ENCODE peak calls at places on chromosomes 4 and X, in four cellular contexts. One of them, this sample, is unnamed.

GRCh38 chr4:47505666-47506065 is 20.6 kb downstream of the ATP10D start:
- DNase-seq in SK-N-SH: no peak
- DNase-seq in PC-3: no peak
- DNase-seq in GM23338: no peak
- DNase-seq in this sample: no peak

GRCh38 chr4:89069481-89069880 is 12.5 kb upstream of the FAM13A start:
- DNase-seq in SK-N-SH: no peak
- DNase-seq in PC-3: no peak
- DNase-seq in GM23338: no peak
- DNase-seq in this sample: no peak

GRCh38 chr4:152304220-152304619 is 231.7 kb downstream of the FBXW7 start:
- DNase-seq in GM23338: no peak
- DNase-seq in PC-3: peak
- DNase-seq in SK-N-SH: no peak
- DNase-seq in this sample: no peak

GRCh38 chr4:41587286-41587685 is 49.3 kb downstream of the LIMCH1 start:
- DNase-seq in SK-N-SH: no peak
- DNase-seq in GM23338: no peak
- DNase-seq in PC-3: no peak
- DNase-seq in this sample: no peak

GRCh38 chr4:15778191-15778741 is at the start of gene CD38:
- DNase-seq in SK-N-SH: peak
- DNase-seq in PC-3: no peak
- DNase-seq in GM23338: peak
- DNase-seq in this sample: peak

GRCh38 chrX:102517331-102517730 is 792 bp upstream of the TMSB15A start:
- DNase-seq in GM23338: peak
- DNase-seq in PC-3: peak
- DNase-seq in SK-N-SH: peak
- DNase-seq in this sample: no peak

GRCh38 chr4:83626245-83626843 is 90.4 kb downstream of the GPAT3 start:
- DNase-seq in SK-N-SH: no peak
- DNase-seq in GM23338: no peak
- DNase-seq in PC-3: no peak
- DNase-seq in this sample: no peak

GRCh38 chr4:168942985-168943384 is 67.1 kb downstream of the CBR4 start:
- DNase-seq in PC-3: peak
- DNase-seq in SK-N-SH: no peak
- DNase-seq in GM23338: peak
- DNase-seq in this sample: no peak

GRCh38 chr4:104901438-104901837 is 245.2 kb upstream of the TET2 start:
- DNase-seq in PC-3: no peak
- DNase-seq in SK-N-SH: no peak
- DNase-seq in GM23338: peak
- DNase-seq in this sample: no peak

GRCh38 chr4:99144070-99144469 is at the start of gene ADH4:
- DNase-seq in SK-N-SH: no peak
- DNase-seq in GM23338: no peak
- DNase-seq in PC-3: peak
- DNase-seq in this sample: no peak

GRCh38 chr4:174157106-174157607 is 126.3 kb downstream of the FBXO8 start:
- DNase-seq in GM23338: no peak
- DNase-seq in PC-3: no peak
- DNase-seq in SK-N-SH: no peak
- DNase-seq in this sample: no peak

GRCh38 chrX:45274576-45274975 is 73.9 kb upstream of the DIPK2B start:
- DNase-seq in GM23338: no peak
- DNase-seq in PC-3: peak
- DNase-seq in SK-N-SH: no peak
- DNase-seq in this sample: no peak

GRCh38 chr4:90328558-90328957 is 201.4 kb downstream of the CCSER1 start:
- DNase-seq in SK-N-SH: peak
- DNase-seq in GM23338: peak
- DNase-seq in PC-3: peak
- DNase-seq in this sample: no peak

GRCh38 chr4:141283563-141283962 is 62.9 kb downstream of the ZNF330 start:
- DNase-seq in SK-N-SH: no peak
- DNase-seq in PC-3: no peak
- DNase-seq in GM23338: no peak
- DNase-seq in this sample: no peak

GRCh38 chrX:45774961-45775360 is 574.3 kb upstream of the DIPK2B start:
- DNase-seq in GM23338: no peak
- DNase-seq in PC-3: peak
- DNase-seq in SK-N-SH: no peak
- DNase-seq in this sample: no peak

GRCh38 chr4:7299051-7299907 is 106.9 kb downstream of the SORCS2 start:
- DNase-seq in GM23338: no peak
- DNase-seq in SK-N-SH: no peak
- DNase-seq in PC-3: no peak
- DNase-seq in this sample: no peak

GRCh38 chr4:58776627-58777026 is 1666.4 kb upstream of the IGFBP7 start:
- DNase-seq in PC-3: peak
- DNase-seq in GM23338: no peak
- DNase-seq in SK-N-SH: no peak
- DNase-seq in this sample: no peak

GRCh38 chrX:38426785-38427184 is 74.4 kb downstream of the OTC start:
- DNase-seq in GM23338: no peak
- DNase-seq in PC-3: peak
- DNase-seq in SK-N-SH: no peak
- DNase-seq in this sample: no peak

GRCh38 chr4:173866289-173866688 is 336.3 kb upstream of the HAND2 start:
- DNase-seq in GM23338: no peak
- DNase-seq in SK-N-SH: no peak
- DNase-seq in PC-3: no peak
- DNase-seq in this sample: no peak

GRCh38 chr4:151198748-151199147 is 78.2 kb upstream of the PRSS48 start:
- DNase-seq in SK-N-SH: no peak
- DNase-seq in GM23338: no peak
- DNase-seq in PC-3: no peak
- DNase-seq in this sample: no peak

GRCh38 chrX:134520860-134521390 is 61.0 kb downstream of the HPRT1 start:
- DNase-seq in PC-3: peak
- DNase-seq in GM23338: peak
- DNase-seq in SK-N-SH: peak
- DNase-seq in this sample: peak

GRCh38 chrX:12032082-12032481 is 106.2 kb upstream of the FRMPD4 start:
- DNase-seq in GM23338: no peak
- DNase-seq in SK-N-SH: no peak
- DNase-seq in PC-3: no peak
- DNase-seq in this sample: no peak

GRCh38 chr4:16165931-16166330 is 60.3 kb downstream of the TAPT1 start:
- DNase-seq in GM23338: no peak
- DNase-seq in PC-3: no peak
- DNase-seq in SK-N-SH: no peak
- DNase-seq in this sample: no peak

GRCh38 chr4:87354168-87355102 is 31.8 kb upstream of the HSD17B13 start:
- DNase-seq in PC-3: peak
- DNase-seq in SK-N-SH: no peak
- DNase-seq in GM23338: no peak
- DNase-seq in this sample: no peak

GRCh38 chr4:40608628-40609027 is 21.0 kb downstream of the RBM47 start:
- DNase-seq in PC-3: no peak
- DNase-seq in SK-N-SH: no peak
- DNase-seq in GM23338: no peak
- DNase-seq in this sample: no peak

GRCh38 chrX:150363561-150364346 is 637 bp downstream of the MAMLD1 start:
- DNase-seq in PC-3: peak
- DNase-seq in SK-N-SH: peak
- DNase-seq in GM23338: peak
- DNase-seq in this sample: peak

GRCh38 chr4:3822230-3822947 is 56.2 kb downstream of the ADRA2C start:
- DNase-seq in SK-N-SH: no peak
- DNase-seq in GM23338: no peak
- DNase-seq in PC-3: no peak
- DNase-seq in this sample: no peak

GRCh38 chr4:145769450-145770037 is 89.6 kb downstream of the C4orf51 start:
- DNase-seq in GM23338: no peak
- DNase-seq in PC-3: no peak
- DNase-seq in SK-N-SH: no peak
- DNase-seq in this sample: no peak

GRCh38 chr4:148795156-148795864 is 353.1 kb upstream of the NR3C2 start:
- DNase-seq in GM23338: peak
- DNase-seq in PC-3: peak
- DNase-seq in SK-N-SH: no peak
- DNase-seq in this sample: no peak

GRCh38 chr4:111930658-111931057 is 214.6 kb upstream of the FAM241A start:
- DNase-seq in SK-N-SH: no peak
- DNase-seq in PC-3: no peak
- DNase-seq in GM23338: no peak
- DNase-seq in this sample: no peak

GRCh38 chrX:152821145-152821765 is 9.3 kb downstream of the CETN2 start:
- DNase-seq in GM23338: peak
- DNase-seq in PC-3: peak
- DNase-seq in SK-N-SH: peak
- DNase-seq in this sample: peak

GRCh38 chrX:126557151-126557550 is 4.5 kb upstream of the DCAF12L1 start:
- DNase-seq in GM23338: no peak
- DNase-seq in SK-N-SH: no peak
- DNase-seq in PC-3: no peak
- DNase-seq in this sample: no peak

GRCh38 chr4:187010052-187010451 is 286.4 kb upstream of the FAT1 start:
- DNase-seq in PC-3: peak
- DNase-seq in GM23338: no peak
- DNase-seq in SK-N-SH: no peak
- DNase-seq in this sample: no peak

GRCh38 chr4:52983563-52984303 is 121.6 kb downstream of the RASL11B start:
- DNase-seq in PC-3: peak
- DNase-seq in SK-N-SH: peak
- DNase-seq in GM23338: peak
- DNase-seq in this sample: no peak

GRCh38 chrX:94560930-94561329 is 886.9 kb downstream of the FAM133A start:
- DNase-seq in SK-N-SH: no peak
- DNase-seq in PC-3: no peak
- DNase-seq in GM23338: no peak
- DNase-seq in this sample: no peak

GRCh38 chr4:176359590-176359989 is 39.8 kb downstream of the SPCS3 start:
- DNase-seq in SK-N-SH: no peak
- DNase-seq in GM23338: no peak
- DNase-seq in PC-3: no peak
- DNase-seq in this sample: no peak

GRCh38 chr4:128591482-128591881 is 218.0 kb upstream of the JADE1 start:
- DNase-seq in PC-3: no peak
- DNase-seq in GM23338: no peak
- DNase-seq in SK-N-SH: no peak
- DNase-seq in this sample: no peak
- H2AFZ ChIP-seq in PC-3: no peak
- H2AFZ ChIP-seq in GM23338: peak
- H2AFZ ChIP-seq in SK-N-SH: no peak
- H2AFZ ChIP-seq in this sample: no peak

GRCh38 chr4:183621875-183622274 is 37.1 kb downstream of the RWDD4 start:
- DNase-seq in GM23338: no peak
- DNase-seq in SK-N-SH: no peak
- DNase-seq in PC-3: no peak
- DNase-seq in this sample: no peak
- H2AFZ ChIP-seq in GM23338: no peak
- H2AFZ ChIP-seq in SK-N-SH: no peak
- H2AFZ ChIP-seq in PC-3: no peak
- H2AFZ ChIP-seq in this sample: no peak

GRCh38 chr4:75860606-75861005 is 41.6 kb downstream of the PPEF2 start:
- DNase-seq in PC-3: no peak
- DNase-seq in SK-N-SH: no peak
- DNase-seq in GM23338: no peak
- DNase-seq in this sample: no peak
- H2AFZ ChIP-seq in PC-3: no peak
- H2AFZ ChIP-seq in SK-N-SH: no peak
- H2AFZ ChIP-seq in GM23338: peak
- H2AFZ ChIP-seq in this sample: no peak

GRCh38 chrX:8636442-8636841 is 95.5 kb downstream of the ANOS1 start:
- DNase-seq in SK-N-SH: no peak
- DNase-seq in GM23338: no peak
- DNase-seq in PC-3: no peak
- DNase-seq in this sample: no peak

GRCh38 chrX:8629871-8630270 is 102.1 kb downstream of the ANOS1 start:
- DNase-seq in PC-3: peak
- DNase-seq in SK-N-SH: no peak
- DNase-seq in GM23338: no peak
- DNase-seq in this sample: no peak

GRCh38 chrX:8627796-8628195 is 104.1 kb downstream of the ANOS1 start:
- DNase-seq in SK-N-SH: no peak
- DNase-seq in GM23338: no peak
- DNase-seq in PC-3: no peak
- DNase-seq in this sample: no peak

DNA sequence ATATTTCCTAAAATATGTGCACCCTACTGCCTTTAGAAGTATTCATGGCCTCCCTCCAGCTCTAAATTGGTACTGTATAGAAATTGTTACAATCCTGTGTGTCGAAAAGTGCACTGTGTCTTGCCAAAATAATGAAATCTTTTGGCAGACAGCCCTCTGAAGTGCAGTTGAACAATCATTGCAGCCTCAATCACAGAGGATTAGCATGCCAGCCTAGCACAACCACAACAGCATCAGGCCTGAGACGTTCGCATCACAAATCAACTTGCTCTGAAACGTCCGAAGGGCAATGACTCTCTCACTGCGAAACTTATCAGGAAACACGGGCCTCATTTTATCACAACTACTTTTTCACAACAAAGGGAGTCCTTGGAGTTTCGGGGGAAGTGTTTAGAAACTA is 99.0 kb downstream of the ANOS1 start:
- DNase-seq in PC-3: no peak
- DNase-seq in GM23338: peak
- DNase-seq in SK-N-SH: no peak
- DNase-seq in this sample: no peak
- H2AFZ ChIP-seq in PC-3: no peak
- H2AFZ ChIP-seq in GM23338: no peak
- H2AFZ ChIP-seq in SK-N-SH: no peak
- H2AFZ ChIP-seq in this sample: no peak

DNA sequence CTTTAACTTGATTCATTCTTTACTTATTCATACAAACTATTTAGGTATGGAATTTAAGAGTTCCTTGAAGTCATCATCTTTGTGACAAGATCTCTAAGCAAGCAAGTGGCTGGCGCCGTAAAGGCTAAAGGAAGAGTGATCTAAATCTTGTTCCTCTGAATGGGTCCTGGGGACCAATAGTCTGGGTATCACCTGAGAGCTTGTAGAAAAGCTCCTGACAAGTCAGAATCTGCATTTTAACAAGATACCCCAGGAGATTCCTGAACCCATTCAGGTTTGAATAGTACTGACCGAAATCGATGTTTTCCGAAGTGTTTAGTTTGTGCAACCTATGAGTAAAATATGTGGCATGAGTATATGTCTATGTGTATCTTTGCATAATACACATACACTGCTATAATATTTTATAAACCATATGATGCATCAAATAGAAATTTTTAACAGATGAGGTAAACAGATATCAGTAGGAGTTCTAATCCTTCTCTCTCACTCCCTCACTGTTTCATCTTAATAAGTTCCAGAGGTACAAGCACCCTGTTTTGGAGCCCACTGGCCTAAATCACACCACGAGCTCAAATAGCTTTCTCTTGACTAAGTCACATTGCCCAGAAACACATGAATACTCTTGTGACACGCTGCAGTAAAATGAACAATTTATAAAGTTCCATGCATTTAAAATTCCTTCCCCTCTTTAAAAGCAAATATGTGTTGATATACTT is 170.0 kb downstream of the RELL1 start:
- DNase-seq in SK-N-SH: no peak
- DNase-seq in GM23338: peak
- DNase-seq in PC-3: peak
- DNase-seq in this sample: no peak
- H2AFZ ChIP-seq in SK-N-SH: no peak
- H2AFZ ChIP-seq in GM23338: no peak
- H2AFZ ChIP-seq in PC-3: no peak
- H2AFZ ChIP-seq in this sample: no peak